ENCODE peak calls at places on chromosomes 16 and 17, in six cellular contexts. A is neural progenitor cell, F is GM04504, W is ascending aorta, H is NCI-H2081 treated with DMSO at 0.1 percent for 48 hours, G is HTR-8/SVneo. R is an unnamed sample.

GRCh38 chr17:64635647-64636305 is 26.3 kb downstream of the SMURF2 start:
- DNase-seq in A (no peak), H (no peak), F (peak), W (no peak), G (no peak), R (no peak)

GRCh38 chr16:17160285-17160854 is 310.4 kb downstream of the XYLT1 start:
- DNase-seq in F (no peak), A (peak), G (no peak), H (no peak), W (no peak), R (no peak)

GRCh38 chr17:73901249-73901648 is 257.0 kb upstream of the SDK2 start:
- DNase-seq in W (no peak), H (no peak), G (no peak), A (no peak), F (no peak), R (no peak)

GRCh38 chr16:68444058-68444657 is 4.2 kb downstream of the SMPD3 start:
- DNase-seq in F (no peak), H (no peak), G (peak), A (peak), W (no peak), R (peak)

GRCh38 chr17:31116167-31116566 is 21.4 kb downstream of the NF1 start:
- DNase-seq in F (no peak), G (no peak), A (no peak), H (no peak), W (no peak), R (no peak)

GRCh38 chr16:57045694-57046381 is 46.5 kb upstream of the CPNE2 start:
- DNase-seq in F (no peak), W (peak), A (peak), G (peak), H (no peak), R (no peak)

GRCh38 chr17:4520881-4521600 is 22.4 kb downstream of the SPNS2 start:
- DNase-seq in W (no peak), G (no peak), F (peak), A (no peak), H (no peak), R (no peak)

GRCh38 chr17:79339311-79339710 is 264.7 kb downstream of the ENGASE start:
- DNase-seq in W (no peak), G (no peak), F (no peak), A (no peak), H (no peak), R (no peak)

GRCh38 chr17:60305141-60305540 is 86.8 kb downstream of the USP32 start:
- DNase-seq in H (no peak), W (no peak), A (no peak), F (no peak), G (no peak), R (no peak)

GRCh38 chr17:41773190-41773588 is 13.3 kb downstream of the JUP start:
- DNase-seq in W (peak), A (peak), F (peak), G (peak), H (no peak), R (peak)

GRCh38 chr17:45794840-45795239 is 10.7 kb downstream of the CRHR1 start:
- DNase-seq in H (no peak), G (peak), A (peak), W (no peak), F (no peak), R (peak)

GRCh38 chr16:27792486-27793275 is 242.7 kb downstream of the KATNIP start:
- DNase-seq in F (no peak), H (no peak), W (peak), A (no peak), G (no peak), R (no peak)

GRCh38 chr17:72900542-72900941 is 191.9 kb downstream of the SLC39A11 start:
- DNase-seq in F (no peak), H (no peak), G (no peak), W (no peak), A (no peak), R (no peak)

GRCh38 chr17:6279659-6280058 is 155.3 kb downstream of the AIPL1 start:
- DNase-seq in H (no peak), W (no peak), F (no peak), G (peak), A (peak), R (no peak)

GRCh38 chr16:81634380-81635121 is 144.5 kb upstream of the PLCG2 start:
- DNase-seq in W (no peak), F (no peak), G (no peak), H (no peak), A (peak), R (no peak)

GRCh38 chr17:65564793-65565192 is 3.3 kb upstream of the AXIN2 start:
- DNase-seq in G (no peak), H (peak), A (peak), F (no peak), W (peak), R (no peak)

GRCh38 chr17:29624586-29624985 is 1.9 kb upstream of the CORO6 start:
- DNase-seq in F (no peak), A (no peak), H (no peak), W (no peak), G (no peak), R (no peak)

GRCh38 chr16:12553191-12553590 is 250.5 kb downstream of the CPPED1 start:
- DNase-seq in A (no peak), G (no peak), F (no peak), W (no peak), H (no peak), R (no peak)

GRCh38 chr16:8818499-8819270 is 21.0 kb downstream of the PMM2 start:
- DNase-seq in G (no peak), F (no peak), H (no peak), A (no peak), W (no peak), R (no peak)

GRCh38 chr16:73014768-73015167 is 33.2 kb downstream of the ZFHX3 start:
- DNase-seq in W (peak), H (no peak), G (no peak), A (no peak), F (no peak), R (no peak)

GRCh38 chr16:55873122-55873521 is 2.1 kb downstream of the CES5A start:
- DNase-seq in W (no peak), G (no peak), F (no peak), H (no peak), A (no peak), R (no peak)

GRCh38 chr16:72947379-72948237 is 100.3 kb downstream of the ZFHX3 start:
- DNase-seq in A (peak), G (no peak), H (no peak), F (no peak), W (no peak), R (no peak)

GRCh38 chr17:15171433-15172047 is 93.6 kb downstream of the PMP22 start:
- DNase-seq in W (peak), H (no peak), F (peak), G (peak), A (peak), R (peak)

GRCh38 chr16:15492091-15492740 is 57.8 kb downstream of the BMERB1 start:
- DNase-seq in W (peak), A (no peak), F (no peak), H (no peak), G (no peak), R (no peak)

GRCh38 chr17:77089118-77089477 is 51.7 kb upstream of the SEC14L1 start:
- DNase-seq in A (no peak), G (no peak), H (no peak), F (no peak), W (no peak), R (no peak)